ENCODE peak calls at places on chromosome 19, in seven cellular contexts. A, P, H, B, S, Z and C are unnamed samples.

GRCh38 chr19:39599116-39599515 is 3.2 kb upstream of the LGALS13 start:
- DNase-seq in A (no peak), P (no peak), H (peak), B (peak), S (peak), Z (peak), C (no peak)

GRCh38 chr19:17847538-17848366 is at the start of gene JAK3:
- DNase-seq in A (no peak), P (no peak), H (peak), B (peak), S (no peak), Z (no peak), C (no peak)

GRCh38 chr19:17777840-17778620 is 16.9 kb upstream of the B3GNT3 start:
- DNase-seq in A (peak), P (no peak), H (peak), B (peak), S (peak), Z (peak), C (no peak)

GRCh38 chr19:29624489-29625210 is 18.6 kb downstream of the POP4 start:
- DNase-seq in A (no peak), P (no peak), H (peak), B (no peak), S (no peak), Z (no peak), C (no peak)

GRCh38 chr19:3175761-3176714 is 2.5 kb upstream of the S1PR4 start:
- DNase-seq in A (no peak), P (peak), H (no peak), B (peak), S (no peak), Z (peak), C (no peak)

GRCh38 chr19:32372726-32373613 is 27.6 kb downstream of the ZNF507 start:
- DNase-seq in A (no peak), P (peak), H (no peak), B (no peak), S (no peak), Z (peak), C (no peak)

GRCh38 chr19:49857061-49857833 is 6.3 kb downstream of the PTOV1 start:
- DNase-seq in A (no peak), P (no peak), H (peak), B (no peak), S (no peak), Z (no peak), C (no peak)

GRCh38 chr19:34276614-34277013 is 22.3 kb downstream of the GARRE1 start:
- DNase-seq in A (peak), P (no peak), H (no peak), B (no peak), S (no peak), Z (no peak), C (no peak)

GRCh38 chr19:46616631-46617322 is 8.1 kb downstream of the PTGIR start:
- DNase-seq in A (no peak), P (no peak), H (peak), B (peak), S (peak), Z (peak), C (no peak)

GRCh38 chr19:8505680-8506401 is 3.4 kb upstream of the PRAM1 start:
- DNase-seq in A (peak), P (peak), H (peak), B (peak), S (peak), Z (peak), C (no peak)

GRCh38 chr19:57818378-57818777 is 3.7 kb upstream of the ZNF552 start:
- DNase-seq in A (no peak), P (no peak), H (peak), B (no peak), S (peak), Z (no peak), C (no peak)

GRCh38 chr19:16066611-16067104 is 9.6 kb upstream of the TPM4 start:
- DNase-seq in A (no peak), P (no peak), H (no peak), B (peak), S (peak), Z (peak), C (no peak)

GRCh38 chr19:50025794-50026549 is at the start of gene ZNF473:
- DNase-seq in A (peak), P (peak), H (peak), B (peak), S (peak), Z (peak), C (peak)

GRCh38 chr19:35903550-35904179 is 1.3 kb downstream of the HCST start:
- DNase-seq in A (peak), P (no peak), H (peak), B (peak), S (peak), Z (peak), C (peak)

GRCh38 chr19:1411255-1412191 is 4.1 kb downstream of the DAZAP1 start:
- DNase-seq in A (no peak), P (no peak), H (no peak), B (peak), S (no peak), Z (no peak), C (no peak)

GRCh38 chr19:6066661-6067646 is 43.3 kb downstream of the RFX2 start:
- DNase-seq in A (peak), P (peak), H (peak), B (peak), S (peak), Z (peak), C (peak)

GRCh38 chr19:38898788-38899446 is 501 bp downstream of the SIRT2 start:
- DNase-seq in A (no peak), P (no peak), H (no peak), B (no peak), S (peak), Z (no peak), C (no peak)

GRCh38 chr19:16337809-16338469 is 13.3 kb downstream of the KLF2 start:
- DNase-seq in A (no peak), P (no peak), H (no peak), B (no peak), S (no peak), Z (no peak), C (no peak)

GRCh38 chr19:12495002-12495802 is 10.6 kb upstream of the ZNF709 start:
- DNase-seq in A (peak), P (peak), H (peak), B (peak), S (peak), Z (peak), C (peak)

GRCh38 chr19:19627716-19628498 is at the start of gene LPAR2:
- DNase-seq in A (no peak), P (no peak), H (peak), B (no peak), S (no peak), Z (no peak), C (no peak)

GRCh38 chr19:44891016-44891882 is at the start of gene TOMM40:
- DNase-seq in A (no peak), P (peak), H (peak), B (peak), S (no peak), Z (peak), C (peak)

GRCh38 chr19:10107817-10108367 is 1.7 kb downstream of the PPAN start:
- DNase-seq in A (no peak), P (no peak), H (no peak), B (no peak), S (no peak), Z (no peak), C (no peak)

GRCh38 chr19:43380008-43380407 is 26.5 kb downstream of the CD177 start:
- DNase-seq in A (no peak), P (no peak), H (no peak), B (no peak), S (no peak), Z (no peak), C (no peak)

GRCh38 chr19:48967346-48968178 is 2.5 kb downstream of the FTL start:
- DNase-seq in A (no peak), P (no peak), H (peak), B (peak), S (peak), Z (peak), C (no peak)

GRCh38 chr19:47430041-47430802 is 10.9 kb upstream of the MEIS3 start:
- DNase-seq in A (no peak), P (no peak), H (peak), B (peak), S (no peak), Z (no peak), C (no peak)

GRCh38 chr19:56117376-56117884 is 3.7 kb downstream of the ZNF787 start:
- DNase-seq in A (no peak), P (no peak), H (no peak), B (no peak), S (no peak), Z (no peak), C (no peak)

GRCh38 chr19:23345838-23346237 is 49.4 kb downstream of the ZNF91 start:
- DNase-seq in A (no peak), P (no peak), H (peak), B (no peak), S (peak), Z (no peak), C (no peak)

GRCh38 chr19:9953802-9954542 is 17.7 kb upstream of the OLFM2 start:
- DNase-seq in A (no peak), P (no peak), H (no peak), B (no peak), S (no peak), Z (no peak), C (no peak)

GRCh38 chr19:45528744-45529453 is 21.6 kb downstream of the VASP start:
- DNase-seq in A (peak), P (no peak), H (peak), B (peak), S (no peak), Z (peak), C (no peak)

GRCh38 chr19:10602330-10603083 is 15.4 kb upstream of the AP1M2 start:
- DNase-seq in A (peak), P (peak), H (peak), B (peak), S (peak), Z (peak), C (peak)

GRCh38 chr19:51259348-51260245 is 8.7 kb downstream of the SIGLECL1 start:
- DNase-seq in A (peak), P (no peak), H (peak), B (peak), S (peak), Z (peak), C (no peak)

GRCh38 chr19:4474504-4475136 is 2.5 kb downstream of the HDGFL2 start:
- DNase-seq in A (peak), P (peak), H (peak), B (peak), S (no peak), Z (no peak), C (no peak)

GRCh38 chr19:43438291-43439162 is 23.8 kb downstream of the TEX101 start:
- DNase-seq in A (no peak), P (no peak), H (no peak), B (no peak), S (no peak), Z (peak), C (peak)

GRCh38 chr19:1182727-1183126 is 8.7 kb upstream of the SBNO2 start:
- DNase-seq in A (no peak), P (no peak), H (no peak), B (no peak), S (no peak), Z (peak), C (no peak)

GRCh38 chr19:46503848-46504453 is 8.3 kb upstream of the PNMA8B start:
- DNase-seq in A (no peak), P (no peak), H (no peak), B (no peak), S (no peak), Z (no peak), C (no peak)

GRCh38 chr19:40716031-40716654 is 543 bp downstream of the COQ8B start:
- DNase-seq in A (no peak), P (peak), H (peak), B (peak), S (no peak), Z (peak), C (no peak)

GRCh38 chr19:14149509-14149994 is 13.2 kb upstream of the ASF1B start:
- DNase-seq in A (no peak), P (no peak), H (no peak), B (no peak), S (no peak), Z (no peak), C (peak)

GRCh38 chr19:23116802-23117571 is at the start of gene ZNF730:
- DNase-seq in A (peak), P (peak), H (peak), B (peak), S (peak), Z (no peak), C (no peak)

GRCh38 chr19:38922482-38922881 is 8.1 kb downstream of the SARS2 start:
- DNase-seq in A (no peak), P (no peak), H (no peak), B (no peak), S (no peak), Z (no peak), C (no peak)

GRCh38 chr19:3645067-3645396 is 18.4 kb upstream of the CACTIN start:
- DNase-seq in A (no peak), P (no peak), H (no peak), B (no peak), S (no peak), Z (no peak), C (no peak)